ENCODE peak calls at places on chromosomes 13 and 19, in ten cellular contexts. One of them, this sample, is unnamed.

GRCh38 chr13:112903071-112903577 is 65.9 kb upstream of the MCF2L start:
- DNase-seq in left ventricle myocardium superior: no peak
- DNase-seq in aorta: no peak
- DNase-seq in germinal center: no peak
- DNase-seq in smooth muscle cell of the brain vasculature: no peak
- DNase-seq in HAP-1: no peak
- DNase-seq in skeletal muscle cell: no peak
- DNase-seq in activated T-cell treated with anti-CD3 and anti-CD28 coated beads, Interleukin-2, amount 50 U/mL, for 72 hours: no peak
- DNase-seq in central memory CD8-positive, alpha-beta T cell: no peak
- DNase-seq in ELF-1: no peak
- DNase-seq in this sample: no peak

GRCh38 chr13:23289917-23290357 is 109.2 kb downstream of the SGCG start:
- DNase-seq in left ventricle myocardium superior: no peak
- DNase-seq in aorta: no peak
- DNase-seq in germinal center: no peak
- DNase-seq in smooth muscle cell of the brain vasculature: no peak
- DNase-seq in HAP-1: no peak
- DNase-seq in skeletal muscle cell: peak
- DNase-seq in activated T-cell treated with anti-CD3 and anti-CD28 coated beads, Interleukin-2, amount 50 U/mL, for 72 hours: no peak
- DNase-seq in central memory CD8-positive, alpha-beta T cell: no peak
- DNase-seq in ELF-1: no peak
- DNase-seq in this sample: peak

GRCh38 chr13:76762731-76763130 is 123.5 kb downstream of the KCTD12 start:
- DNase-seq in left ventricle myocardium superior: peak
- DNase-seq in aorta: no peak
- DNase-seq in germinal center: no peak
- DNase-seq in smooth muscle cell of the brain vasculature: no peak
- DNase-seq in HAP-1: no peak
- DNase-seq in skeletal muscle cell: no peak
- DNase-seq in activated T-cell treated with anti-CD3 and anti-CD28 coated beads, Interleukin-2, amount 50 U/mL, for 72 hours: no peak
- DNase-seq in central memory CD8-positive, alpha-beta T cell: no peak
- DNase-seq in ELF-1: no peak
- DNase-seq in this sample: no peak

GRCh38 chr13:113083402-113084061 is 22.1 kb upstream of the F7 start:
- DNase-seq in left ventricle myocardium superior: peak
- DNase-seq in aorta: no peak
- DNase-seq in germinal center: no peak
- DNase-seq in smooth muscle cell of the brain vasculature: no peak
- DNase-seq in HAP-1: peak
- DNase-seq in skeletal muscle cell: no peak
- DNase-seq in activated T-cell treated with anti-CD3 and anti-CD28 coated beads, Interleukin-2, amount 50 U/mL, for 72 hours: no peak
- DNase-seq in central memory CD8-positive, alpha-beta T cell: no peak
- DNase-seq in ELF-1: peak
- DNase-seq in this sample: no peak

GRCh38 chr13:23921451-23921888 is 24.2 kb upstream of the C1QTNF9B start:
- DNase-seq in left ventricle myocardium superior: no peak
- DNase-seq in aorta: no peak
- DNase-seq in germinal center: no peak
- DNase-seq in smooth muscle cell of the brain vasculature: no peak
- DNase-seq in HAP-1: peak
- DNase-seq in skeletal muscle cell: no peak
- DNase-seq in activated T-cell treated with anti-CD3 and anti-CD28 coated beads, Interleukin-2, amount 50 U/mL, for 72 hours: peak
- DNase-seq in central memory CD8-positive, alpha-beta T cell: no peak
- DNase-seq in ELF-1: peak
- DNase-seq in this sample: peak

GRCh38 chr19:56105090-56105701 is 15.9 kb downstream of the ZNF787 start:
- DNase-seq in left ventricle myocardium superior: peak
- DNase-seq in aorta: peak
- DNase-seq in germinal center: peak
- DNase-seq in smooth muscle cell of the brain vasculature: no peak
- DNase-seq in HAP-1: no peak
- DNase-seq in skeletal muscle cell: peak
- DNase-seq in activated T-cell treated with anti-CD3 and anti-CD28 coated beads, Interleukin-2, amount 50 U/mL, for 72 hours: peak
- DNase-seq in central memory CD8-positive, alpha-beta T cell: no peak
- DNase-seq in ELF-1: peak
- DNase-seq in this sample: peak

GRCh38 chr13:59374720-59375119 is 789.0 kb downstream of the DIAPH3 start:
- DNase-seq in left ventricle myocardium superior: no peak
- DNase-seq in aorta: no peak
- DNase-seq in germinal center: no peak
- DNase-seq in smooth muscle cell of the brain vasculature: no peak
- DNase-seq in HAP-1: no peak
- DNase-seq in skeletal muscle cell: no peak
- DNase-seq in activated T-cell treated with anti-CD3 and anti-CD28 coated beads, Interleukin-2, amount 50 U/mL, for 72 hours: no peak
- DNase-seq in central memory CD8-positive, alpha-beta T cell: no peak
- DNase-seq in ELF-1: peak
- DNase-seq in this sample: no peak

GRCh38 chr19:6076291-6076665 is 34.0 kb downstream of the RFX2 start:
- DNase-seq in left ventricle myocardium superior: no peak
- DNase-seq in aorta: no peak
- DNase-seq in germinal center: no peak
- DNase-seq in smooth muscle cell of the brain vasculature: no peak
- DNase-seq in HAP-1: no peak
- DNase-seq in skeletal muscle cell: no peak
- DNase-seq in activated T-cell treated with anti-CD3 and anti-CD28 coated beads, Interleukin-2, amount 50 U/mL, for 72 hours: no peak
- DNase-seq in central memory CD8-positive, alpha-beta T cell: no peak
- DNase-seq in ELF-1: no peak
- DNase-seq in this sample: no peak

GRCh38 chr13:37446503-37446902 is 152.1 kb downstream of the POSTN start:
- DNase-seq in left ventricle myocardium superior: no peak
- DNase-seq in aorta: no peak
- DNase-seq in germinal center: no peak
- DNase-seq in smooth muscle cell of the brain vasculature: peak
- DNase-seq in HAP-1: no peak
- DNase-seq in skeletal muscle cell: peak
- DNase-seq in activated T-cell treated with anti-CD3 and anti-CD28 coated beads, Interleukin-2, amount 50 U/mL, for 72 hours: no peak
- DNase-seq in central memory CD8-positive, alpha-beta T cell: no peak
- DNase-seq in ELF-1: no peak
- DNase-seq in this sample: peak

GRCh38 chr13:35621989-35622388 is 145.5 kb upstream of the MAB21L1 start:
- DNase-seq in left ventricle myocardium superior: no peak
- DNase-seq in aorta: no peak
- DNase-seq in germinal center: no peak
- DNase-seq in smooth muscle cell of the brain vasculature: no peak
- DNase-seq in HAP-1: no peak
- DNase-seq in skeletal muscle cell: peak
- DNase-seq in activated T-cell treated with anti-CD3 and anti-CD28 coated beads, Interleukin-2, amount 50 U/mL, for 72 hours: no peak
- DNase-seq in central memory CD8-positive, alpha-beta T cell: no peak
- DNase-seq in ELF-1: peak
- DNase-seq in this sample: no peak

GRCh38 chr13:31970237-31970930 is 61.2 kb upstream of the FRY start:
- DNase-seq in left ventricle myocardium superior: no peak
- DNase-seq in aorta: no peak
- DNase-seq in germinal center: no peak
- DNase-seq in smooth muscle cell of the brain vasculature: no peak
- DNase-seq in HAP-1: no peak
- DNase-seq in skeletal muscle cell: peak
- DNase-seq in activated T-cell treated with anti-CD3 and anti-CD28 coated beads, Interleukin-2, amount 50 U/mL, for 72 hours: no peak
- DNase-seq in central memory CD8-positive, alpha-beta T cell: no peak
- DNase-seq in ELF-1: no peak
- DNase-seq in this sample: peak

GRCh38 chr19:5154799-5155426 is 185.7 kb downstream of the PTPRS start:
- DNase-seq in left ventricle myocardium superior: no peak
- DNase-seq in aorta: peak
- DNase-seq in germinal center: no peak
- DNase-seq in smooth muscle cell of the brain vasculature: no peak
- DNase-seq in HAP-1: no peak
- DNase-seq in skeletal muscle cell: no peak
- DNase-seq in activated T-cell treated with anti-CD3 and anti-CD28 coated beads, Interleukin-2, amount 50 U/mL, for 72 hours: no peak
- DNase-seq in central memory CD8-positive, alpha-beta T cell: no peak
- DNase-seq in ELF-1: no peak
- DNase-seq in this sample: no peak

GRCh38 chr13:44660050-44660449 is 83.9 kb upstream of the TSC22D1 start:
- DNase-seq in left ventricle myocardium superior: no peak
- DNase-seq in aorta: no peak
- DNase-seq in germinal center: no peak
- DNase-seq in smooth muscle cell of the brain vasculature: no peak
- DNase-seq in HAP-1: no peak
- DNase-seq in skeletal muscle cell: no peak
- DNase-seq in activated T-cell treated with anti-CD3 and anti-CD28 coated beads, Interleukin-2, amount 50 U/mL, for 72 hours: no peak
- DNase-seq in central memory CD8-positive, alpha-beta T cell: no peak
- DNase-seq in ELF-1: no peak
- DNase-seq in this sample: no peak

This sample was measured in astrocyte of the spinal cord.